ENCODE peak calls at places on chromosomes 13 and 19, in five cellular contexts. B is cardiac muscle cell, U is PC-9, Y is fibroblast of pulmonary artery, S is foreskin fibroblast. M is an unnamed sample.

GRCh38 chr13:26300140-26300539 is 46.2 kb downstream of the CDK8 start:
- DNase-seq in U (no peak), B (peak), S (peak), Y (peak), M (no peak)

GRCh38 chr19:2032296-2032941 is 16.9 kb upstream of the BTBD2 start:
- DNase-seq in Y (peak), U (peak), S (peak), B (peak), M (peak)

GRCh38 chr13:26914624-26915023 is 154.0 kb upstream of the GPR12 start:
- DNase-seq in S (peak), U (no peak), B (peak), Y (no peak), M (no peak)

GRCh38 chr19:50215820-50216219 is 12.4 kb downstream of the MYH14 start:
- DNase-seq in S (no peak), Y (no peak), B (no peak), U (no peak), M (no peak)

GRCh38 chr19:53511933-53512374 is 26.0 kb upstream of the ZNF331 start:
- DNase-seq in B (peak), S (peak), Y (peak), U (peak), M (peak)

GRCh38 chr13:45596800-45597484 is 18.6 kb downstream of the ERICH6B start:
- DNase-seq in B (no peak), U (no peak), S (no peak), Y (no peak), M (no peak)

GRCh38 chr13:107587681-107588080 is 627.7 kb downstream of the LIG4 start:
- DNase-seq in S (no peak), Y (no peak), B (no peak), U (peak), M (no peak)

GRCh38 chr19:19670070-19670551 is 1.5 kb downstream of the ZNF101 start:
- DNase-seq in B (no peak), S (no peak), U (no peak), Y (no peak), M (no peak)

GRCh38 chr19:10290439-10290875 is 705 bp downstream of the ICAM5 start:
- DNase-seq in B (no peak), U (no peak), Y (no peak), S (peak), M (no peak)

GRCh38 chr19:15419413-15420025 is 731 bp upstream of the AKAP8L start:
- DNase-seq in Y (peak), B (peak), S (peak), U (no peak), M (no peak)

GRCh38 chr19:33167438-33167837 is 26.7 kb upstream of the LRP3 start:
- DNase-seq in B (no peak), U (no peak), S (no peak), Y (no peak), M (no peak)

GRCh38 chr19:6414033-6414643 is 10.5 kb downstream of the KHSRP start:
- DNase-seq in B (no peak), Y (no peak), S (no peak), U (no peak), M (no peak)

GRCh38 chr13:30736461-30736860 is 1.1 kb downstream of the ALOX5AP start:
- DNase-seq in U (no peak), Y (no peak), B (no peak), S (no peak), M (no peak)

GRCh38 chr13:102402292-102402691 is 444 bp upstream of the FGF14 start:
- DNase-seq in B (peak), S (peak), U (no peak), Y (peak), M (peak)

GRCh38 chr13:94716016-94716415 is 3.7 kb upstream of the SOX21 start:
- DNase-seq in B (peak), Y (no peak), S (no peak), U (no peak), M (no peak)

GRCh38 chr19:31445406-31445805 is 96.2 kb upstream of the TSHZ3 start:
- DNase-seq in U (no peak), B (no peak), Y (no peak), S (no peak), M (no peak)

GRCh38 chr13:80630685-80631121 is 289.8 kb upstream of the SPRY2 start:
- DNase-seq in S (peak), Y (peak), U (no peak), B (peak), M (no peak)
- H3K4me3 ChIP-seq in S (no peak), Y (no peak), U (no peak), B (no peak), M (no peak)

GRCh38 chr13:97275775-97276501 is 53.8 kb downstream of the MBNL2 start:
- DNase-seq in S (peak), U (no peak), B (no peak), Y (no peak), M (no peak)
- H3K4me3 ChIP-seq in S (no peak), U (no peak), B (no peak), Y (no peak), M (peak)

GRCh38 chr13:36357231-36357630 is 11.0 kb upstream of the SPART start:
- DNase-seq in S (no peak), U (no peak), B (no peak), Y (no peak), M (no peak)

GRCh38 chr13:36358352-36358751 is 12.2 kb upstream of the SPART start:
- DNase-seq in S (no peak), U (no peak), B (no peak), Y (no peak), M (no peak)

GRCh38 chr13:36360863-36361262 is 14.7 kb upstream of the SPART start:
- DNase-seq in U (no peak), Y (no peak), B (no peak), S (no peak), M (no peak)

GRCh38 chr13:36357692-36358091 is 11.5 kb upstream of the SPART start:
- DNase-seq in Y (peak), B (peak), S (peak), U (no peak), M (no peak)

GRCh38 chr13:36359301-36359950 is 13.2 kb upstream of the SPART start:
- DNase-seq in Y (no peak), S (no peak), B (no peak), U (no peak), M (peak)
- H3K4me3 ChIP-seq in Y (no peak), S (no peak), B (no peak), U (no peak), M (peak)

GRCh38 chr19:13984875-13985741 is 21.0 kb downstream of the RFX1 start:
- DNase-seq in S (no peak), U (no peak), B (no peak), Y (no peak), M (no peak)

GRCh38 chr19:13984186-13984585 is 21.9 kb downstream of the RFX1 start:
- DNase-seq in B (no peak), Y (no peak), S (no peak), U (no peak), M (peak)

GRCh38 chr19:13986348-13986904 is 19.7 kb downstream of the RFX1 start:
- DNase-seq in B (peak), U (no peak), S (peak), Y (peak), M (peak)

GRCh38 chr19:13987101-13987890 is 18.8 kb downstream of the RFX1 start:
- DNase-seq in B (no peak), U (no peak), Y (no peak), S (no peak), M (no peak)

GRCh38 chr19:13985771-13986347 is 20.3 kb downstream of the RFX1 start:
- DNase-seq in S (no peak), U (no peak), Y (no peak), B (no peak), M (no peak)
- H3K4me3 ChIP-seq in S (no peak), U (no peak), Y (no peak), B (no peak), M (no peak)

GRCh38 chr13:32902898-32903297 is 113.3 kb upstream of the KL start:
- DNase-seq in S (peak), Y (peak), B (peak), U (no peak), M (no peak)
- H3K4me3 ChIP-seq in S (no peak), Y (no peak), B (no peak), U (no peak), M (no peak)